ENCODE peak calls at places on chromosomes 11 and 22, in seven cellular contexts. Q, G, W, R, T, B and S are unnamed samples.

GRCh38 chr11:7654094-7654742 is 19.1 kb downstream of the CYB5R2 start:
- DNase-seq in Q (no peak), G (no peak), W (no peak), R (no peak), T (no peak), B (no peak), S (no peak)

GRCh38 chr11:386483-386882 is 7.5 kb upstream of the PKP3 start:
- DNase-seq in Q (no peak), G (no peak), W (no peak), R (no peak), T (no peak), B (no peak), S (no peak)

GRCh38 chr11:91776660-91777059 is 448.0 kb upstream of the FAT3 start:
- DNase-seq in Q (no peak), G (peak; percentile 72), W (no peak), R (no peak), T (no peak), B (peak; percentile 14), S (no peak)

GRCh38 chr11:12163181-12163841 is 52.9 kb downstream of the MICAL2 start:
- DNase-seq in Q (peak; percentile 90), G (no peak), W (peak; percentile 78), R (no peak), T (no peak), B (no peak), S (no peak)

GRCh38 chr11:125229916-125230315 is 65.4 kb downstream of the PKNOX2 start:
- DNase-seq in Q (no peak), G (no peak), W (no peak), R (no peak), T (no peak), B (no peak), S (no peak)

GRCh38 chr11:3216027-3216525 is 2.5 kb downstream of the MRGPRG start:
- DNase-seq in Q (no peak), G (no peak), W (no peak), R (no peak), T (no peak), B (no peak), S (no peak)

GRCh38 chr11:128579790-128580504 is 7.4 kb downstream of the ETS1 start:
- DNase-seq in Q (peak; percentile 49), G (no peak), W (no peak), R (no peak), T (no peak), B (no peak), S (no peak)

GRCh38 chr11:57310630-57311086 is 14.1 kb downstream of the TNKS1BP1 start:
- DNase-seq in Q (peak; percentile 47), G (no peak), W (no peak), R (no peak), T (no peak), B (no peak), S (no peak)

GRCh38 chr11:18958221-18958910 is 19.2 kb upstream of the MRGPRX1 start:
- DNase-seq in Q (no peak), G (no peak), W (no peak), R (no peak), T (peak; percentile 79), B (no peak), S (no peak)

GRCh38 chr11:69398529-69399492 is 82.7 kb upstream of the LINC01488 start:
- DNase-seq in Q (peak; percentile 21), G (no peak), W (no peak), R (no peak), T (no peak), B (no peak), S (no peak)

GRCh38 chr11:128310676-128311445 is 276.5 kb downstream of the ETS1 start:
- DNase-seq in Q (peak; percentile 47), G (no peak), W (no peak), R (no peak), T (no peak), B (no peak), S (no peak)

GRCh38 chr22:37563153-37564081 is 3.1 kb downstream of the CDC42EP1 start:
- DNase-seq in Q (peak; percentile 98), G (peak; percentile 82), W (peak; percentile 84), R (peak; percentile 68), T (peak; percentile 94), B (peak; percentile 86), S (peak; percentile 86)

GRCh38 chr11:34633990-34634725 is 13.3 kb downstream of the EHF start:
- DNase-seq in Q (peak; percentile 55), G (no peak), W (no peak), R (no peak), T (peak; percentile 90), B (no peak), S (no peak)

GRCh38 chr22:17890245-17890671 is 116.0 kb upstream of the BID start:
- DNase-seq in Q (no peak), G (no peak), W (peak; percentile 61), R (no peak), T (no peak), B (no peak), S (no peak)

GRCh38 chr11:45932217-45932616 is 9.8 kb downstream of the LARGE2 start:
- DNase-seq in Q (no peak), G (no peak), W (no peak), R (no peak), T (no peak), B (no peak), S (no peak)

GRCh38 chr11:74672956-74673895 is 58.0 kb downstream of the CHRDL2 start:
- DNase-seq in Q (peak; percentile 98), G (peak; percentile 48), W (peak; percentile 32), R (no peak), T (peak; percentile 87), B (peak; percentile 32), S (peak; percentile 78)

GRCh38 chr22:22692707-22693530 is 48.5 kb downstream of the GGTLC2 start:
- DNase-seq in Q (peak; percentile 53), G (peak; percentile 75), W (peak; percentile 84), R (no peak), T (peak; percentile 46), B (no peak), S (no peak)

GRCh38 chr11:60830478-60831142 is 11.3 kb upstream of the CCDC86 start:
- DNase-seq in Q (no peak), G (no peak), W (no peak), R (no peak), T (peak; percentile 68), B (no peak), S (no peak)

GRCh38 chr11:88583232-88583631 is 245.7 kb upstream of the CTSC start:
- DNase-seq in Q (no peak), G (no peak), W (no peak), R (no peak), T (no peak), B (no peak), S (no peak)

GRCh38 chr22:22759371-22759770 is 115.0 kb downstream of the GGTLC2 start:
- DNase-seq in Q (no peak), G (no peak), W (no peak), R (no peak), T (no peak), B (no peak), S (no peak)

GRCh38 chr11:63663809-63664208 is 7.4 kb downstream of the ATL3 start:
- DNase-seq in Q (peak; percentile 59), G (no peak), W (no peak), R (no peak), T (peak; percentile 67), B (no peak), S (no peak)

GRCh38 chr11:119152604-119153003 is 3.8 kb downstream of the ABCG4 start:
- DNase-seq in Q (no peak), G (no peak), W (no peak), R (no peak), T (no peak), B (no peak), S (no peak)

GRCh38 chr11:119155733-119156492 is 7.1 kb downstream of the ABCG4 start:
- DNase-seq in Q (no peak), G (no peak), W (peak; percentile 41), R (no peak), T (no peak), B (no peak), S (no peak)

GRCh38 chr11:119154178-119154577 is 5.3 kb downstream of the ABCG4 start:
- DNase-seq in Q (no peak), G (no peak), W (no peak), R (no peak), T (no peak), B (no peak), S (no peak)

GRCh38 chr11:119152043-119152442 is 3.2 kb downstream of the ABCG4 start:
- DNase-seq in Q (no peak), G (no peak), W (no peak), R (no peak), T (no peak), B (no peak), S (no peak)

GRCh38 chr11:119153049-119153818 is 4.4 kb downstream of the ABCG4 start:
- DNase-seq in Q (no peak), G (no peak), W (no peak), R (no peak), T (no peak), B (no peak), S (no peak)
- TF ChIP-seq CTCF in Q (peak; percentile 20), G (no peak), W (no peak), R (no peak), T (no peak), B (no peak), S (no peak)

DNA sequence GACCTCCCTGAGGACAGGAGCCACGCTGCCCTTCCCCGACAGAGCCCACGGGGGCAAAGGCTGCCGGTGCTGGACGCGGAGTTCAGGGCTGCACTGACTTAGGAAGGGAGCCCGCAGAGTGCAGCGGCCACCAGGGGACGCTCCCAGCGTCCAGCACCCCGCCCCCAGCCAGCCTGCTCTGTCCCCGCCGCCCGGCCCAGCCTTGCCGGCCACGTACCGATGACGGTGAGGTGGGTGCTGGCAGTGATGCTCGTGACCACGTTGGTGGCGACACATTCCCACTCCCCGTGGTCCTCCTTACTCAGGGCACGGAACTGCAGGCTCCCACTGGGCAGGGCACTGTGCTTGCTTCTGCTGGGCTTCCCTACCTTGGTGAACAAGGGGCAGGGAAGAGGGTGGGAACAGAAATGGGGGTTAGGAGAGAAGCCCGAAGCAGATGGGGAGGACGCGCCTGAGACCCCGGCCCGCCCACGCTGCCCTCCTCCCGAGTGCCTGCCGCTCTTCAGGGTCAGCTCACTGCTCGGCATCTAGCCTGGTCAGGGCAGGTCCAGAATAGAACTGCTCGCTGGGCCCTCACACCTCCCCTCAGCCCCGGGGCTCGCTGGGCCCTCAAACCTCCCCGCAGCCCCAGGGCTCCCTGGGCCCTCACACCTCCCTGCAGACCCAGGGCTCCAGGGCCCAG is 25.9 kb downstream of the IGSF9B start:
- DNase-seq in Q (peak; percentile 5), G (no peak), W (no peak), R (no peak), T (no peak), B (no peak), S (no peak)
- TF ChIP-seq CTCF in Q (peak; percentile 33), G (peak; percentile 29), W (no peak), R (peak; percentile 22), T (no peak), B (no peak), S (no peak)

DNA sequence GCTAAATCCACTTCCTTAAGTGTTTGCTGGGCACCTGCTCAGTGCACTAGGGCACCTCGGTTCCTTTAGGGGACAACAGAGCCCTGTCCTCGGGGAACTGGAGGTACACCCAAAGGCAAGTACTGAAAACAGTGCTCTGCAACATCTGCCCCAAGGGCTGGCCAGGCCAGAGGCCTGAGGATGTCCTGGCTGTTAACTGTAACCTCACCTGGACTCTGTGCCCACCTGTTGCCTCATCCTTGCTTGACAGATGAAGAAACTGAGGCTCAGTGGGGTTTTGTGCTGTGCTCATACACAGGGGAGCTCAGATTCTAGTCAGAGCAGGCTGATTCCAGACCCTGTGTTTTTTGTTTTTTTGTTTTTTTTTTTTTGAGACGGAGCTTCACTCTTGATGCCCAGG is 2.6 kb downstream of the SEC14L4 start:
- DNase-seq in Q (no peak), G (no peak), W (no peak), R (no peak), T (no peak), B (no peak), S (no peak)
- TF ChIP-seq CTCF in Q (no peak), G (no peak), W (no peak), R (no peak), T (no peak), B (no peak), S (no peak)

GRCh38 chr11:95156916-95157568 is 67.4 kb downstream of the ENDOD1 start:
- DNase-seq in Q (no peak), G (no peak), W (no peak), R (no peak), T (no peak), B (no peak), S (no peak)
- TF ChIP-seq CTCF in Q (no peak), G (no peak), W (no peak), R (no peak), T (no peak), B (no peak), S (no peak)